ENCODE peak calls at places on chromosome 4, in eight cellular contexts. E, T, M, C, N, S, P and X are unnamed samples.

GRCh38 chr4:84159767-84160166 is 339.3 kb downstream of the NKX6-1 start:
- DNase-seq in E (peak), T (peak), M (peak), C (no peak), N (no peak), S (no peak), P (peak), X (peak)

GRCh38 chr4:10386044-10386443 is 71.2 kb downstream of the ZNF518B start:
- DNase-seq in E (no peak), T (no peak), M (peak), C (no peak), N (no peak), S (no peak), P (no peak), X (no peak)

GRCh38 chr4:7857238-7857701 is 82.4 kb downstream of the AFAP1 start:
- DNase-seq in E (no peak), T (no peak), M (no peak), C (no peak), N (peak), S (no peak), P (no peak), X (no peak)

GRCh38 chr4:1512081-1512737 is 106.0 kb upstream of the NKX1-1 start:
- DNase-seq in E (no peak), T (no peak), M (no peak), C (no peak), N (no peak), S (no peak), P (no peak), X (no peak)

GRCh38 chr4:80215449-80216052 is 18.2 kb downstream of the PRDM8 start:
- DNase-seq in E (no peak), T (no peak), M (peak), C (no peak), N (peak), S (no peak), P (peak), X (no peak)

GRCh38 chr4:120003193-120003592 is 63.5 kb downstream of the MAD2L1 start:
- DNase-seq in E (no peak), T (no peak), M (no peak), C (no peak), N (no peak), S (no peak), P (no peak), X (no peak)

GRCh38 chr4:186770446-186771175 is 47.0 kb upstream of the FAT1 start:
- DNase-seq in E (no peak), T (no peak), M (no peak), C (no peak), N (peak), S (no peak), P (no peak), X (no peak)

GRCh38 chr4:113806850-113807249 is 45.3 kb upstream of the CAMK2D start:
- DNase-seq in E (no peak), T (no peak), M (no peak), C (no peak), N (no peak), S (no peak), P (no peak), X (no peak)

GRCh38 chr4:40251366-40251765 is 54.5 kb downstream of the RHOH start:
- DNase-seq in E (peak), T (no peak), M (no peak), C (no peak), N (no peak), S (no peak), P (no peak), X (no peak)

GRCh38 chr4:98642991-98643426 is 15.4 kb downstream of the TSPAN5 start:
- DNase-seq in E (peak), T (no peak), M (no peak), C (no peak), N (peak), S (no peak), P (peak), X (no peak)

DNA sequence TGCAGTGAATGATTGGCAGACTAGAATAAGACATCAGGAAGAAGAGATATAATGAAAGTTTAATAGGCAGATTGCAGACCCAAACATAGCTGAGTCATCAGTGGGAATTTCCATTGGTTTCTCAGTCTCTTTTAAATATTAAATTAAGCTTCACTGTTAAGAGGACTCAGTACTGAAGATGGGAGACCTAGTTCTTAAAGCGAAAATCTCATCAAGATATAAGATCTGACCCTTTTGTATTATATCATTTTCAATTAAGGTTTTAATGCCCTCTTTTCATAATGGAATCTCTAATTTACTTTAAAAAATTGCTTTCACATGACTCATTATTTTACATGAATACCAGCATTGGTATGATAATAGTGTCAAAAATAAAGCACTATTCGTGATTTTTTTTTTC is 168.9 kb upstream of the ATOH1 start:
- DNase-seq in E (peak), T (no peak), M (no peak), C (no peak), N (peak), S (no peak), P (no peak), X (no peak)
- TF ChIP-seq USF2 in E (no peak), T (no peak), M (no peak), C (no peak), N (no peak), S (no peak), P (no peak), X (no peak)

DNA sequence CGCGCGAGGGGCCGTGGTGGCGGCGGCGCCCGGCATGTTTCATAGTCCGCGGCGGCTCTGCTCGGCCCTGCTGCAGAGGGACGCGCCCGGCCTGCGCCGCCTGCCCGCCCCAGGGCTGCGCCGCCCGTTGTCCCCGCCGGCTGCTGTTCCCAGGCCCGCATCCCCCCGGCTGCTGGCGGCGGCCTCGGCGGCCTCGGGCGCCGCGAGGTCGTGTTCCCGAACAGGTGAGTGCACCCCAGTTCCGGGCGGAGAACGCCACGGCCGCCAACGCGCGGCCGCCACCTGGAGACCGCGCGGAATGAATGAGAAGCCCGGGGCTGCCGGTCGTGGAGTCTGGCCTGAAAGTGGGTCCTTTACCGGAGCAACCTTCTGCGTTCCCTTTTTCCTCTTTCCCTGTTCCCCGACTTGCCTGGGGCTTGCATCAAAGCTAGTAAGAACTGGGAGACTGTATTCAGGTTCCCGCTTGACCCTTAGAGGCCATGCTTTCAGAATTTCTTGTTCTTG is 419 bp downstream of the NOCT start:
- DNase-seq in E (peak), T (no peak), M (peak), C (no peak), N (peak), S (no peak), P (peak), X (no peak)
- TF ChIP-seq USF2 in E (no peak), T (no peak), M (no peak), C (no peak), N (no peak), S (no peak), P (no peak), X (no peak)

DNA sequence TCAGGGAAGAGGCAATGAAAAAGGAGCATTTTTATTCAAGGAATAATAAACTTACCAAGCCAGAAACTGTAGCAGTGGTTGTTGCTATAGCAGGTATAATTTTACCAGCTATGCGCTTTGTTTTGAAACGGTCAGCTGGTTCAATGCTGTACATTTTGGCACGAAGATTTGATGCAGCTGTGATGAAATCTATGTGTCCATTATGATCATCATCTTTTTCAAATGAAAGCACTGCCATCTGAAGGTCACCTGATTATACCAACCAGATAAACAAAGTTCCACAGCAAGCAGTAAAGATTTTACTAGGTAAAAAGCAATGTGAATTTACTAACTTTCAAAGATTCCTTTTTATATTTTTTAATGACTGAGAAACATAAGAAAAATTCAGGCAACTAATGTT is 66.4 kb downstream of the STAP1 start:
- DNase-seq in E (no peak), T (no peak), M (no peak), C (no peak), N (no peak), S (no peak), P (no peak), X (no peak)
- TF ChIP-seq USF2 in E (no peak), T (no peak), M (no peak), C (no peak), N (no peak), S (no peak), P (no peak), X (no peak)

GRCh38 chr4:13547563-13548041 is 3.3 kb upstream of the NKX3-2 start:
- DNase-seq in E (no peak), T (peak), M (no peak), C (no peak), N (no peak), S (peak), P (no peak), X (peak)
- TF ChIP-seq USF2 in E (no peak), T (no peak), M (no peak), C (no peak), N (no peak), S (no peak), P (no peak), X (no peak)

GRCh38 chr4:24856586-24856985 is 56.3 kb downstream of the CCDC149 start:
- DNase-seq in E (no peak), T (no peak), M (no peak), C (peak), N (peak), S (peak), P (no peak), X (no peak)
- TF ChIP-seq USF2 in E (no peak), T (no peak), M (no peak), C (no peak), N (no peak), S (no peak), P (no peak), X (no peak)

GRCh38 chr4:76806336-76806735 is 91.6 kb downstream of the SOWAHB start:
- DNase-seq in E (no peak), T (no peak), M (no peak), C (no peak), N (peak), S (no peak), P (no peak), X (no peak)
- TF ChIP-seq USF2 in E (no peak), T (no peak), M (no peak), C (no peak), N (no peak), S (no peak), P (no peak), X (no peak)

DNA sequence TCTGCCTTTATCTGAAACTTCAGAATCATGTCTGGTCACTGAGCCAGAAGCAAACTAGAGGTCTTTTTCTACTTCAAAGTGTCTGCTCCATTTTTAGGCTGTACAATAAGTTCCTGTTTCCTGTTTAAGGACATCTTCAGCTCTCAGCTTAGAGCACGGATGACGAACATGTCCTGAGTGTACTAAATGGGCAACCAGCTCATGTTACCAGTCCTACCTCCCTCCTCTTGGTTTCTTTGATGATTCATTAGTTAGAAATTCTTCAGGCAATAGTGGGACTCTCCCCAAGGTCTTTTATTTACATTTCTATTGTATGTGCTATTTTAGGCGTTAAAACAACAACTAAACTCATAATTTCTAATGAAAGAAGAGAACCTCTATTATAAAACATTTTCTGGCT is 58.0 kb downstream of the ENPEP start:
- DNase-seq in E (peak), T (no peak), M (no peak), C (no peak), N (peak), S (no peak), P (peak), X (no peak)
- TF ChIP-seq USF2 in E (no peak), T (no peak), M (no peak), C (no peak), N (no peak), S (no peak), P (no peak), X (no peak)

DNA sequence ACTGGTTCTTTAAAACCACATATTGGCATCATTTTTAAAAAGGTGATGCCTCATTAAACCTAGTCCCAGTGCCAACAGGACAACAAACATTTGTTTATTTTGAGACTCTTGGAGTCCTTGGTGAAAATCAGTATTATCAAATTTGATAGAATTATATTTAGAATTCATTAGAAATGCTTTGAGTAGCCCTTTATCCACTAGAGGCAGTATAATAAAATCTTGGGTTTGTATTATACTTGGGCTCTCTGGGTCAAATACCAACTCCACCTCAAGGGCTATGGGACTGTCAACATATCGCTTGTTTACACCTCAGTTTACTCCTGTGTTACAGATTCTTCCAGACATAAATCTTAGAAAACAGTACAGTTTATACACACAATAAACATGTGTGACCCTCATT is 335.7 kb upstream of the FSTL5 start:
- DNase-seq in E (no peak), T (no peak), M (no peak), C (no peak), N (no peak), S (peak), P (no peak), X (no peak)
- TF ChIP-seq USF2 in E (no peak), T (no peak), M (no peak), C (no peak), N (no peak), S (no peak), P (no peak), X (no peak)